ENCODE peak calls at places on chromosomes 6 and 20, in ten cellular contexts. One of them, this sample, is unnamed.

GRCh38 chr6:51949451-51949850 is 138.0 kb downstream of the PKHD1 start:
- DNase-seq in activated CD8-positive, alpha-beta T cell treated with anti-CD3 and anti-CD28 coated beads, Interleukin-2, amount 10 ng/mL, durations not matched to agents 7 days and 5 days: no peak
- DNase-seq in choroid plexus epithelial cell: no peak
- DNase-seq in ovary: no peak
- DNase-seq in activated naive CD4-positive, alpha-beta T cell treated with Interleukin-2 at 50 U/mL for 16 hours: no peak
- DNase-seq in GM23338: no peak
- DNase-seq in activated T-cell treated with anti-CD3 and anti-CD28 coated beads for 24 hours: no peak
- DNase-seq in cardiac muscle cell: no peak
- DNase-seq in MM.1S: no peak
- DNase-seq in AG08396: no peak
- DNase-seq in this sample: no peak

GRCh38 chr6:94670017-94670416 is 907.3 kb upstream of the MANEA start:
- DNase-seq in activated CD8-positive, alpha-beta T cell treated with anti-CD3 and anti-CD28 coated beads, Interleukin-2, amount 10 ng/mL, durations not matched to agents 7 days and 5 days: no peak
- DNase-seq in choroid plexus epithelial cell: no peak
- DNase-seq in ovary: no peak
- DNase-seq in activated naive CD4-positive, alpha-beta T cell treated with Interleukin-2 at 50 U/mL for 16 hours: no peak
- DNase-seq in GM23338: no peak
- DNase-seq in activated T-cell treated with anti-CD3 and anti-CD28 coated beads for 24 hours: no peak
- DNase-seq in cardiac muscle cell: no peak
- DNase-seq in MM.1S: no peak
- DNase-seq in AG08396: no peak
- DNase-seq in this sample: no peak

GRCh38 chr6:14883921-14884320 is 361.9 kb upstream of the JARID2 start:
- DNase-seq in activated CD8-positive, alpha-beta T cell treated with anti-CD3 and anti-CD28 coated beads, Interleukin-2, amount 10 ng/mL, durations not matched to agents 7 days and 5 days: no peak
- DNase-seq in choroid plexus epithelial cell: peak
- DNase-seq in ovary: no peak
- DNase-seq in activated naive CD4-positive, alpha-beta T cell treated with Interleukin-2 at 50 U/mL for 16 hours: no peak
- DNase-seq in GM23338: peak
- DNase-seq in activated T-cell treated with anti-CD3 and anti-CD28 coated beads for 24 hours: no peak
- DNase-seq in cardiac muscle cell: peak
- DNase-seq in MM.1S: no peak
- DNase-seq in AG08396: peak
- DNase-seq in this sample: no peak

GRCh38 chr20:48066256-48066655 is 281.0 kb upstream of the SULF2 start:
- DNase-seq in activated CD8-positive, alpha-beta T cell treated with anti-CD3 and anti-CD28 coated beads, Interleukin-2, amount 10 ng/mL, durations not matched to agents 7 days and 5 days: no peak
- DNase-seq in choroid plexus epithelial cell: peak
- DNase-seq in ovary: no peak
- DNase-seq in activated naive CD4-positive, alpha-beta T cell treated with Interleukin-2 at 50 U/mL for 16 hours: no peak
- DNase-seq in GM23338: no peak
- DNase-seq in activated T-cell treated with anti-CD3 and anti-CD28 coated beads for 24 hours: no peak
- DNase-seq in cardiac muscle cell: no peak
- DNase-seq in MM.1S: no peak
- DNase-seq in AG08396: no peak
- DNase-seq in this sample: peak

GRCh38 chr6:141212296-141212695 is 920.4 kb upstream of the GJE1 start:
- DNase-seq in activated CD8-positive, alpha-beta T cell treated with anti-CD3 and anti-CD28 coated beads, Interleukin-2, amount 10 ng/mL, durations not matched to agents 7 days and 5 days: no peak
- DNase-seq in choroid plexus epithelial cell: no peak
- DNase-seq in ovary: no peak
- DNase-seq in activated naive CD4-positive, alpha-beta T cell treated with Interleukin-2 at 50 U/mL for 16 hours: no peak
- DNase-seq in GM23338: no peak
- DNase-seq in activated T-cell treated with anti-CD3 and anti-CD28 coated beads for 24 hours: no peak
- DNase-seq in cardiac muscle cell: no peak
- DNase-seq in MM.1S: no peak
- DNase-seq in AG08396: no peak
- DNase-seq in this sample: no peak

GRCh38 chr6:161434921-161435411 is 161.1 kb upstream of the AGPAT4 start:
- DNase-seq in activated CD8-positive, alpha-beta T cell treated with anti-CD3 and anti-CD28 coated beads, Interleukin-2, amount 10 ng/mL, durations not matched to agents 7 days and 5 days: no peak
- DNase-seq in choroid plexus epithelial cell: peak
- DNase-seq in ovary: no peak
- DNase-seq in activated naive CD4-positive, alpha-beta T cell treated with Interleukin-2 at 50 U/mL for 16 hours: no peak
- DNase-seq in GM23338: no peak
- DNase-seq in activated T-cell treated with anti-CD3 and anti-CD28 coated beads for 24 hours: no peak
- DNase-seq in cardiac muscle cell: no peak
- DNase-seq in MM.1S: no peak
- DNase-seq in AG08396: peak
- DNase-seq in this sample: peak

GRCh38 chr6:42352856-42353564 is 98.7 kb downstream of the TRERF1 start:
- DNase-seq in activated CD8-positive, alpha-beta T cell treated with anti-CD3 and anti-CD28 coated beads, Interleukin-2, amount 10 ng/mL, durations not matched to agents 7 days and 5 days: no peak
- DNase-seq in choroid plexus epithelial cell: peak
- DNase-seq in ovary: no peak
- DNase-seq in activated naive CD4-positive, alpha-beta T cell treated with Interleukin-2 at 50 U/mL for 16 hours: no peak
- DNase-seq in GM23338: no peak
- DNase-seq in activated T-cell treated with anti-CD3 and anti-CD28 coated beads for 24 hours: no peak
- DNase-seq in cardiac muscle cell: no peak
- DNase-seq in MM.1S: no peak
- DNase-seq in AG08396: peak
- DNase-seq in this sample: peak

GRCh38 chr20:49482621-49483017 is at the start of gene KCNB1:
- DNase-seq in activated CD8-positive, alpha-beta T cell treated with anti-CD3 and anti-CD28 coated beads, Interleukin-2, amount 10 ng/mL, durations not matched to agents 7 days and 5 days: peak
- DNase-seq in choroid plexus epithelial cell: peak
- DNase-seq in ovary: peak
- DNase-seq in activated naive CD4-positive, alpha-beta T cell treated with Interleukin-2 at 50 U/mL for 16 hours: peak
- DNase-seq in GM23338: peak
- DNase-seq in activated T-cell treated with anti-CD3 and anti-CD28 coated beads for 24 hours: peak
- DNase-seq in cardiac muscle cell: peak
- DNase-seq in MM.1S: peak
- DNase-seq in AG08396: peak
- DNase-seq in this sample: peak

GRCh38 chr20:56808732-56809131 is 179.6 kb downstream of the TFAP2C start:
- DNase-seq in activated CD8-positive, alpha-beta T cell treated with anti-CD3 and anti-CD28 coated beads, Interleukin-2, amount 10 ng/mL, durations not matched to agents 7 days and 5 days: no peak
- DNase-seq in choroid plexus epithelial cell: no peak
- DNase-seq in ovary: no peak
- DNase-seq in activated naive CD4-positive, alpha-beta T cell treated with Interleukin-2 at 50 U/mL for 16 hours: no peak
- DNase-seq in GM23338: no peak
- DNase-seq in activated T-cell treated with anti-CD3 and anti-CD28 coated beads for 24 hours: no peak
- DNase-seq in cardiac muscle cell: no peak
- DNase-seq in MM.1S: no peak
- DNase-seq in AG08396: no peak
- DNase-seq in this sample: peak

GRCh38 chr20:5636841-5637240 is 113.4 kb upstream of the SHLD1 start:
- DNase-seq in activated CD8-positive, alpha-beta T cell treated with anti-CD3 and anti-CD28 coated beads, Interleukin-2, amount 10 ng/mL, durations not matched to agents 7 days and 5 days: no peak
- DNase-seq in choroid plexus epithelial cell: no peak
- DNase-seq in ovary: no peak
- DNase-seq in activated naive CD4-positive, alpha-beta T cell treated with Interleukin-2 at 50 U/mL for 16 hours: no peak
- DNase-seq in GM23338: no peak
- DNase-seq in activated T-cell treated with anti-CD3 and anti-CD28 coated beads for 24 hours: no peak
- DNase-seq in cardiac muscle cell: no peak
- DNase-seq in MM.1S: no peak
- DNase-seq in AG08396: no peak
- DNase-seq in this sample: no peak

GRCh38 chr6:21664263-21665081 is 70.9 kb downstream of the SOX4 start:
- DNase-seq in activated CD8-positive, alpha-beta T cell treated with anti-CD3 and anti-CD28 coated beads, Interleukin-2, amount 10 ng/mL, durations not matched to agents 7 days and 5 days: no peak
- DNase-seq in choroid plexus epithelial cell: peak
- DNase-seq in ovary: peak
- DNase-seq in activated naive CD4-positive, alpha-beta T cell treated with Interleukin-2 at 50 U/mL for 16 hours: no peak
- DNase-seq in GM23338: peak
- DNase-seq in activated T-cell treated with anti-CD3 and anti-CD28 coated beads for 24 hours: no peak
- DNase-seq in cardiac muscle cell: peak
- DNase-seq in MM.1S: no peak
- DNase-seq in AG08396: peak
- DNase-seq in this sample: peak

GRCh38 chr6:158311193-158311592 is 1.1 kb upstream of the TULP4 start:
- DNase-seq in activated CD8-positive, alpha-beta T cell treated with anti-CD3 and anti-CD28 coated beads, Interleukin-2, amount 10 ng/mL, durations not matched to agents 7 days and 5 days: no peak
- DNase-seq in choroid plexus epithelial cell: peak
- DNase-seq in ovary: no peak
- DNase-seq in activated naive CD4-positive, alpha-beta T cell treated with Interleukin-2 at 50 U/mL for 16 hours: no peak
- DNase-seq in GM23338: no peak
- DNase-seq in activated T-cell treated with anti-CD3 and anti-CD28 coated beads for 24 hours: no peak
- DNase-seq in cardiac muscle cell: no peak
- DNase-seq in MM.1S: no peak
- DNase-seq in AG08396: no peak
- DNase-seq in this sample: peak

This sample was measured in MCF 10A.